ENCODE peak calls at places on chromosome 15, in seven cellular contexts. One of them, this sample, is unnamed.

GRCh38 chr15:41847206-41847605 is 8.6 kb downstream of the PLA2G4B start:
- DNase-seq in brain microvascular endothelial cell: no peak
- DNase-seq in activated CD8-positive, alpha-beta T cell treated with anti-CD3 and anti-CD28 coated beads, Interleukin-2, amount 10 ng/mL, durations not matched to agents 7 days and 5 days: no peak
- DNase-seq in activated CD4-positive, alpha-beta T cell treated with anti-CD3 and anti-CD28 coated beads, Interleukin-2, amount 50 U/mL, for 1 hour: no peak
- DNase-seq in skeletal muscle cell: no peak
- DNase-seq in aorta: no peak
- DNase-seq in Ammon's horn: no peak
- DNase-seq in this sample: no peak

GRCh38 chr15:35078221-35078915 is 6.7 kb downstream of the NANOGP8 start:
- DNase-seq in skeletal muscle cell: peak; percentile 21
- DNase-seq in brain microvascular endothelial cell: peak; percentile 5
- DNase-seq in aorta: no peak
- DNase-seq in Ammon's horn: peak; percentile 84
- DNase-seq in activated CD4-positive, alpha-beta T cell treated with anti-CD3 and anti-CD28 coated beads, Interleukin-2, amount 50 U/mL, for 1 hour: peak; percentile 5
- DNase-seq in activated CD8-positive, alpha-beta T cell treated with anti-CD3 and anti-CD28 coated beads, Interleukin-2, amount 10 ng/mL, durations not matched to agents 7 days and 5 days: peak; percentile 52
- DNase-seq in this sample: peak; percentile 19

GRCh38 chr15:80984856-80985255 is 4.8 kb downstream of the MESD start:
- DNase-seq in Ammon's horn: peak; percentile 57
- DNase-seq in aorta: no peak
- DNase-seq in brain microvascular endothelial cell: no peak
- DNase-seq in skeletal muscle cell: no peak
- DNase-seq in activated CD8-positive, alpha-beta T cell treated with anti-CD3 and anti-CD28 coated beads, Interleukin-2, amount 10 ng/mL, durations not matched to agents 7 days and 5 days: no peak
- DNase-seq in activated CD4-positive, alpha-beta T cell treated with anti-CD3 and anti-CD28 coated beads, Interleukin-2, amount 50 U/mL, for 1 hour: no peak
- DNase-seq in this sample: no peak

GRCh38 chr15:64792282-64792681 is 16.9 kb upstream of the RBPMS2 start:
- DNase-seq in activated CD4-positive, alpha-beta T cell treated with anti-CD3 and anti-CD28 coated beads, Interleukin-2, amount 50 U/mL, for 1 hour: no peak
- DNase-seq in activated CD8-positive, alpha-beta T cell treated with anti-CD3 and anti-CD28 coated beads, Interleukin-2, amount 10 ng/mL, durations not matched to agents 7 days and 5 days: no peak
- DNase-seq in skeletal muscle cell: no peak
- DNase-seq in aorta: no peak
- DNase-seq in Ammon's horn: no peak
- DNase-seq in brain microvascular endothelial cell: no peak
- DNase-seq in this sample: no peak

GRCh38 chr15:29124581-29125381 is 144.8 kb downstream of the NSMCE3 start:
- DNase-seq in activated CD4-positive, alpha-beta T cell treated with anti-CD3 and anti-CD28 coated beads, Interleukin-2, amount 50 U/mL, for 1 hour: no peak
- DNase-seq in Ammon's horn: no peak
- DNase-seq in skeletal muscle cell: no peak
- DNase-seq in aorta: peak; percentile 59
- DNase-seq in activated CD8-positive, alpha-beta T cell treated with anti-CD3 and anti-CD28 coated beads, Interleukin-2, amount 10 ng/mL, durations not matched to agents 7 days and 5 days: no peak
- DNase-seq in brain microvascular endothelial cell: peak; percentile 31
- DNase-seq in this sample: peak; percentile 45

GRCh38 chr15:92801774-92802464 is 98.2 kb upstream of the CHD2 start:
- DNase-seq in skeletal muscle cell: peak; percentile 72
- DNase-seq in activated CD4-positive, alpha-beta T cell treated with anti-CD3 and anti-CD28 coated beads, Interleukin-2, amount 50 U/mL, for 1 hour: no peak
- DNase-seq in aorta: peak; percentile 83
- DNase-seq in brain microvascular endothelial cell: peak; percentile 87
- DNase-seq in Ammon's horn: no peak
- DNase-seq in activated CD8-positive, alpha-beta T cell treated with anti-CD3 and anti-CD28 coated beads, Interleukin-2, amount 10 ng/mL, durations not matched to agents 7 days and 5 days: no peak
- DNase-seq in this sample: peak; percentile 89

GRCh38 chr15:98596885-98597343 is 51.4 kb upstream of the IGF1R start:
- DNase-seq in brain microvascular endothelial cell: no peak
- DNase-seq in Ammon's horn: no peak
- DNase-seq in skeletal muscle cell: no peak
- DNase-seq in aorta: no peak
- DNase-seq in activated CD4-positive, alpha-beta T cell treated with anti-CD3 and anti-CD28 coated beads, Interleukin-2, amount 50 U/mL, for 1 hour: no peak
- DNase-seq in activated CD8-positive, alpha-beta T cell treated with anti-CD3 and anti-CD28 coated beads, Interleukin-2, amount 10 ng/mL, durations not matched to agents 7 days and 5 days: no peak
- DNase-seq in this sample: no peak

GRCh38 chr15:31276596-31277298 is 49.9 kb upstream of the KLF13 start:
- DNase-seq in aorta: no peak
- DNase-seq in brain microvascular endothelial cell: no peak
- DNase-seq in activated CD8-positive, alpha-beta T cell treated with anti-CD3 and anti-CD28 coated beads, Interleukin-2, amount 10 ng/mL, durations not matched to agents 7 days and 5 days: peak; percentile 17
- DNase-seq in activated CD4-positive, alpha-beta T cell treated with anti-CD3 and anti-CD28 coated beads, Interleukin-2, amount 50 U/mL, for 1 hour: no peak
- DNase-seq in Ammon's horn: peak; percentile 2
- DNase-seq in skeletal muscle cell: no peak
- DNase-seq in this sample: no peak

GRCh38 chr15:68373028-68373427 is 58.9 kb downstream of the ITGA11 start:
- DNase-seq in aorta: no peak
- DNase-seq in activated CD4-positive, alpha-beta T cell treated with anti-CD3 and anti-CD28 coated beads, Interleukin-2, amount 50 U/mL, for 1 hour: no peak
- DNase-seq in brain microvascular endothelial cell: no peak
- DNase-seq in skeletal muscle cell: no peak
- DNase-seq in activated CD8-positive, alpha-beta T cell treated with anti-CD3 and anti-CD28 coated beads, Interleukin-2, amount 10 ng/mL, durations not matched to agents 7 days and 5 days: no peak
- DNase-seq in Ammon's horn: no peak
- DNase-seq in this sample: no peak

GRCh38 chr15:80501453-80501852 is 97.3 kb downstream of the ARNT2 start:
- DNase-seq in activated CD4-positive, alpha-beta T cell treated with anti-CD3 and anti-CD28 coated beads, Interleukin-2, amount 50 U/mL, for 1 hour: no peak
- DNase-seq in brain microvascular endothelial cell: no peak
- DNase-seq in skeletal muscle cell: no peak
- DNase-seq in Ammon's horn: no peak
- DNase-seq in activated CD8-positive, alpha-beta T cell treated with anti-CD3 and anti-CD28 coated beads, Interleukin-2, amount 10 ng/mL, durations not matched to agents 7 days and 5 days: no peak
- DNase-seq in aorta: no peak
- DNase-seq in this sample: no peak

This sample was measured in non-pigmented ciliary epithelial cell.